ENCODE peak calls at places on chromosomes 3 and 15, in ten cellular contexts. One of them, this sample, is unnamed.

GRCh38 chr3:18891641-18892040 is 256.7 kb upstream of the KCNH8 start:
- DNase-seq in A549: no peak
- DNase-seq in brain microvascular endothelial cell: no peak
- DNase-seq in neural progenitor cell: no peak
- DNase-seq in OCI-LY7: no peak
- DNase-seq in heart right ventricle: no peak
- DNase-seq in PC-9: no peak
- DNase-seq in B cell: no peak
- DNase-seq in colonic mucosa: no peak
- DNase-seq in K562: no peak
- DNase-seq in this sample: no peak

GRCh38 chr3:190543656-190544055 is 29.8 kb downstream of the IL1RAP start:
- DNase-seq in A549: no peak
- DNase-seq in brain microvascular endothelial cell: no peak
- DNase-seq in neural progenitor cell: no peak
- DNase-seq in OCI-LY7: no peak
- DNase-seq in heart right ventricle: no peak
- DNase-seq in PC-9: peak
- DNase-seq in B cell: no peak
- DNase-seq in colonic mucosa: peak
- DNase-seq in K562: no peak
- DNase-seq in this sample: no peak

GRCh38 chr3:4866841-4867240 is 112.4 kb upstream of the BHLHE40 start:
- DNase-seq in A549: no peak
- DNase-seq in brain microvascular endothelial cell: no peak
- DNase-seq in neural progenitor cell: no peak
- DNase-seq in OCI-LY7: no peak
- DNase-seq in heart right ventricle: no peak
- DNase-seq in PC-9: no peak
- DNase-seq in B cell: no peak
- DNase-seq in colonic mucosa: peak
- DNase-seq in K562: no peak
- DNase-seq in this sample: no peak

GRCh38 chr3:113531826-113532697 is at the start of gene SIDT1:
- DNase-seq in A549: peak
- DNase-seq in brain microvascular endothelial cell: no peak
- DNase-seq in neural progenitor cell: peak
- DNase-seq in OCI-LY7: peak
- DNase-seq in heart right ventricle: no peak
- DNase-seq in PC-9: peak
- DNase-seq in B cell: peak
- DNase-seq in colonic mucosa: peak
- DNase-seq in K562: no peak
- DNase-seq in this sample: peak

GRCh38 chr15:62647195-62647865 is 395.2 kb upstream of the TPM1 start:
- DNase-seq in A549: peak
- DNase-seq in brain microvascular endothelial cell: peak
- DNase-seq in neural progenitor cell: no peak
- DNase-seq in OCI-LY7: no peak
- DNase-seq in heart right ventricle: no peak
- DNase-seq in PC-9: peak
- DNase-seq in B cell: no peak
- DNase-seq in colonic mucosa: peak
- DNase-seq in K562: no peak
- DNase-seq in this sample: no peak

GRCh38 chr3:129323651-129324294 is 45.1 kb downstream of the HMCES start:
- DNase-seq in A549: no peak
- DNase-seq in brain microvascular endothelial cell: no peak
- DNase-seq in neural progenitor cell: no peak
- DNase-seq in OCI-LY7: peak
- DNase-seq in heart right ventricle: no peak
- DNase-seq in PC-9: no peak
- DNase-seq in B cell: peak
- DNase-seq in colonic mucosa: no peak
- DNase-seq in K562: peak
- DNase-seq in this sample: peak

GRCh38 chr3:50673937-50674336 is 790 bp upstream of the DOCK3 start:
- DNase-seq in A549: no peak
- DNase-seq in brain microvascular endothelial cell: no peak
- DNase-seq in neural progenitor cell: no peak
- DNase-seq in OCI-LY7: no peak
- DNase-seq in heart right ventricle: no peak
- DNase-seq in PC-9: no peak
- DNase-seq in B cell: no peak
- DNase-seq in colonic mucosa: no peak
- DNase-seq in K562: no peak
- DNase-seq in this sample: no peak

GRCh38 chr15:44722011-44722410 is 10.7 kb downstream of the B2M start:
- DNase-seq in A549: no peak
- DNase-seq in brain microvascular endothelial cell: no peak
- DNase-seq in neural progenitor cell: no peak
- DNase-seq in OCI-LY7: no peak
- DNase-seq in heart right ventricle: no peak
- DNase-seq in PC-9: no peak
- DNase-seq in B cell: no peak
- DNase-seq in colonic mucosa: no peak
- DNase-seq in K562: no peak
- DNase-seq in this sample: no peak

GRCh38 chr3:197555281-197556261 is at the start of gene BDH1:
- DNase-seq in A549: no peak
- DNase-seq in brain microvascular endothelial cell: no peak
- DNase-seq in neural progenitor cell: peak
- DNase-seq in OCI-LY7: peak
- DNase-seq in heart right ventricle: peak
- DNase-seq in PC-9: peak
- DNase-seq in B cell: peak
- DNase-seq in colonic mucosa: peak
- DNase-seq in K562: no peak
- DNase-seq in this sample: peak

GRCh38 chr3:81823882-81824395 is 62.5 kb upstream of the GBE1 start:
- DNase-seq in A549: no peak
- DNase-seq in brain microvascular endothelial cell: no peak
- DNase-seq in neural progenitor cell: no peak
- DNase-seq in OCI-LY7: peak
- DNase-seq in heart right ventricle: no peak
- DNase-seq in PC-9: no peak
- DNase-seq in B cell: no peak
- DNase-seq in colonic mucosa: no peak
- DNase-seq in K562: no peak
- DNase-seq in this sample: peak

GRCh38 chr3:2354702-2355101 is 256.0 kb downstream of the CNTN4 start:
- DNase-seq in A549: no peak
- DNase-seq in brain microvascular endothelial cell: no peak
- DNase-seq in neural progenitor cell: peak
- DNase-seq in OCI-LY7: no peak
- DNase-seq in heart right ventricle: no peak
- DNase-seq in PC-9: no peak
- DNase-seq in B cell: no peak
- DNase-seq in colonic mucosa: no peak
- DNase-seq in K562: no peak
- DNase-seq in this sample: no peak

GRCh38 chr3:140816372-140816771 is 125.3 kb upstream of the SLC25A36 start:
- DNase-seq in A549: no peak
- DNase-seq in brain microvascular endothelial cell: no peak
- DNase-seq in neural progenitor cell: no peak
- DNase-seq in OCI-LY7: peak
- DNase-seq in heart right ventricle: no peak
- DNase-seq in PC-9: no peak
- DNase-seq in B cell: peak
- DNase-seq in colonic mucosa: no peak
- DNase-seq in K562: no peak
- DNase-seq in this sample: peak

DNA sequence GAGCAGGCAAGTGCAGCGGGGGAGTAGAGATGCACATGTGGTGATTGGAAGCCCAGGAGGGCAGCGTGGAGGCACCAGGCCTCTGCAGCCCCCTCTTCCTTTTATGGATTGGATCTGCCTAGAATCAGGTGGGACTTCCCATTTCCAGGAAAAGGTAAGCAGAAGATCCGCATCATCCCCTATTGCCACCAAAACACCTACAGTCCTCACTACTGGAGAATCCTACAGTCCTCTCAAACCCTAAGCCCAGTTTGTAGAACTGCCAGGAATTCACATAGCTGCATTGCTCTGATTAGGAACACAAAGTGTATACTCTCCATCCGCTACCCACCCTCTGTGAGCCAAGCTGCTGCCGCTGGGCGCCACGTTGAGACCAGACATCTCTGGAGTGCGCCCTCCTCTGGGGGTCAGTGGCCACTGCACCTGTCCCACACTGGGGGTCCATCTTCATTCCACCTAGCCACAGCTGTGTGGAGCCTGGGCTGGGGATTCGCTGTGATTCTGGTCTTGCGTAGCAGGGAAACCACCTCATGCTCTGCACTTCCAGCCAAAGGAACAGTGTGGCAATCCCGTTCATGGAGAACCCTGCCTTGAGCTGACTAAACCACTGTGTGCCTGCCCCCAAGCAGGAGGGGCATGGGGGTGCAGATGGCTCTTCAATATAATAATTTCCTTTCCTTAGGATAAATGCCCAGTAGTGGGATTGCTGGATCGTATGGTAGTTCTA is 88.9 kb upstream of the PTX3 start:
- DNase-seq in A549: no peak
- DNase-seq in brain microvascular endothelial cell: no peak
- DNase-seq in neural progenitor cell: peak
- DNase-seq in OCI-LY7: no peak
- DNase-seq in heart right ventricle: no peak
- DNase-seq in PC-9: no peak
- DNase-seq in B cell: no peak
- DNase-seq in colonic mucosa: no peak
- DNase-seq in K562: peak
- DNase-seq in this sample: no peak
- TF ChIP-seq CTCF in A549: no peak
- TF ChIP-seq CTCF in brain microvascular endothelial cell: peak
- TF ChIP-seq CTCF in neural progenitor cell: peak
- TF ChIP-seq CTCF in OCI-LY7: peak
- TF ChIP-seq CTCF in heart right ventricle: no peak
- TF ChIP-seq CTCF in PC-9: peak
- TF ChIP-seq CTCF in B cell: no peak
- TF ChIP-seq CTCF in colonic mucosa: no peak
- TF ChIP-seq CTCF in K562: peak
- TF ChIP-seq CTCF in this sample: peak

DNA sequence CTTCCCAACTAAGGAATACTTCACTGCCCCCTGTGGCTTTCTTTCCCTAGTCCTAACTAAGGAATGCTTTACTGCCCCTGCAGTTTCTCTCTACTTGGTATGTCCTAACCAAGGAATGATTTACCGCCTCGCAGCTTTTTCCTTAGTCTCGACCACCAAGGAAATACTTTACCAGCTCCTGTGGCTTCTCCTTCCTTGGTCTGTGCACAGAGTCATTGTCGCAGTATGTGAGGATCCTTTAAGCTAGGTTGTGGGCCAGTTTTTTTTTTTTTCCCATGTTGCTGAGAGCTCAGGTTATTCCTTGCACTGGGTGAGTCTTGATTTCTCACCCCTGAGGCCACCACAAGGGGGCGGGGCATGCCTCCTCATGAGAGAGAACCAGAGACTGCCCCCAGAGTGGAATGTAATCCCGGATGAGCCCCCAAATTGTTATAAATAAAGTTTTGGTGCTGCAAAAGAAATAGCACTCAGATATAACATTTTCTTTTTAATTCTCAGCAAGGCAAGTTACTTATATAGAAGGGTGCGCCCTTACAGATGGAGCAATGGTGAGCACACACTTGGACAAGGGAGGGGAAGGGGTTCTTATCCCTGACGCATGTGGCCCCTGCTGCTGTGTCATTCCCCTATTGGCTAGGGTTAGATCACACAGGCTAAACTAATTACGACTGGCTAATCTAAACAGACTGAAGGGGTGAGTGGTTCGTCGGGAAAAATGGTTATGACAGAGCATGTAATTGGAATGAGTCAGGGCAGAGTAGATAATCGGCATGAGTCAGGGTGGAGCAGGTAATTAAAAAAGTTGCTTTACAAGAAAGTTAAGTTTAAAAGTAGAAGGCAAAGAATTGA is 27.0 kb downstream of the NDUFB4 start:
- DNase-seq in A549: peak
- DNase-seq in brain microvascular endothelial cell: peak
- DNase-seq in neural progenitor cell: peak
- DNase-seq in OCI-LY7: peak
- DNase-seq in heart right ventricle: no peak
- DNase-seq in PC-9: peak
- DNase-seq in B cell: no peak
- DNase-seq in colonic mucosa: peak
- DNase-seq in K562: peak
- DNase-seq in this sample: no peak
- TF ChIP-seq CTCF in A549: peak
- TF ChIP-seq CTCF in brain microvascular endothelial cell: peak
- TF ChIP-seq CTCF in neural progenitor cell: peak
- TF ChIP-seq CTCF in OCI-LY7: peak
- TF ChIP-seq CTCF in heart right ventricle: no peak
- TF ChIP-seq CTCF in PC-9: peak
- TF ChIP-seq CTCF in B cell: no peak
- TF ChIP-seq CTCF in colonic mucosa: no peak
- TF ChIP-seq CTCF in K562: peak
- TF ChIP-seq CTCF in this sample: no peak

DNA sequence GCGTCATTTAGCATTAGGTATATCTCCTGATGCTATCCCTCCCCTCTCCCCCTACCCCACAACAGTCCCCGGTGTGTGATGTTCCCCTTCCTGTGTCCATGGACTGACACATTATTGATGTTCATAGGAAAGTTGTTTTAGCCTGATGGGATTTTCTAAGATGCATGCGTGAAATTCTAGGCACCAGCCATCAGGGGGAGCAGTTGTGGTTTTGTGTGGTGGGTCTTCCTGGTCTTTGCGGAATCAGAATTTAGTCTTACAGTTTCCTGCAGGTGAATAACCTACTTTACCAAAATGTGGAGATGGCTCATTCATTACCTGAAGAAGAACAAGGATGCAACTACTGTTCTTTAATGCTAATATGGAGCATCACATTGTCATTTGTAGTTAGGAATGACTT is 455.0 kb upstream of the THBS1 start:
- DNase-seq in A549: peak
- DNase-seq in brain microvascular endothelial cell: no peak
- DNase-seq in neural progenitor cell: peak
- DNase-seq in OCI-LY7: peak
- DNase-seq in heart right ventricle: no peak
- DNase-seq in PC-9: no peak
- DNase-seq in B cell: no peak
- DNase-seq in colonic mucosa: peak
- DNase-seq in K562: peak
- DNase-seq in this sample: peak
- TF ChIP-seq CTCF in A549: peak
- TF ChIP-seq CTCF in brain microvascular endothelial cell: peak
- TF ChIP-seq CTCF in neural progenitor cell: peak
- TF ChIP-seq CTCF in OCI-LY7: peak
- TF ChIP-seq CTCF in heart right ventricle: peak
- TF ChIP-seq CTCF in PC-9: peak
- TF ChIP-seq CTCF in B cell: peak
- TF ChIP-seq CTCF in colonic mucosa: peak
- TF ChIP-seq CTCF in K562: peak
- TF ChIP-seq CTCF in this sample: peak

DNA sequence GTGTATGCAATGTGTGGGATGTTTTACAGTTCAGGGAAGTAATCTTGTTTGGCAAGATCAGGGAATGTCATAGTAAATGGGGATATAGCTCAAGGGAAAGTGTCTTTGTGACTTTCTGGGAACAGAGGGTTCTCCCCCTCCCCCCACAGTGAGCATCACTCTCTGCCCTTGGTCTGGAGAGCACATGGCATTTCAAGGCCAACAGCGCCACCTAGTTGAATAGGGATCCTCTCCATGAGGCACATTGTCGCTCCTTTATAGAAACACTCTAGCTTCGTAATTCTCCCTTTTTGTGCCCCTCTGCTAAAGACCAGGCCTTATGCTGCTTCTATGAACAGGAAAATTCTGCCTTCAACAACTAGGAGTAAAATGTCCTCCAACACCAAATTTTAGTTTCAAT is 37.1 kb upstream of the ARNT2 start:
- DNase-seq in A549: peak
- DNase-seq in brain microvascular endothelial cell: peak
- DNase-seq in neural progenitor cell: peak
- DNase-seq in OCI-LY7: peak
- DNase-seq in heart right ventricle: no peak
- DNase-seq in PC-9: no peak
- DNase-seq in B cell: no peak
- DNase-seq in colonic mucosa: no peak
- DNase-seq in K562: peak
- DNase-seq in this sample: no peak
- TF ChIP-seq CTCF in A549: peak
- TF ChIP-seq CTCF in brain microvascular endothelial cell: peak
- TF ChIP-seq CTCF in neural progenitor cell: peak
- TF ChIP-seq CTCF in OCI-LY7: peak
- TF ChIP-seq CTCF in heart right ventricle: no peak
- TF ChIP-seq CTCF in PC-9: peak
- TF ChIP-seq CTCF in B cell: no peak
- TF ChIP-seq CTCF in colonic mucosa: no peak
- TF ChIP-seq CTCF in K562: peak
- TF ChIP-seq CTCF in this sample: no peak